ENCODE peak calls at places on chromosome 10, in four cellular contexts. K is HFF-Myc; C is activated CD8-positive, alpha-beta memory T cell treated with anti-CD3 and anti-CD28 coated beads for 24 hours; F is adrenal gland. X is an unnamed sample.

GRCh38 chr10:76119515-76119914 is 688.1 kb downstream of the LRMDA start:
- DNase-seq in K (no peak), C (no peak), F (no peak), X (no peak)

GRCh38 chr10:85862771-85863170 is 503.8 kb downstream of the GRID1 start:
- DNase-seq in K (no peak), C (no peak), F (no peak), X (no peak)

GRCh38 chr10:22333667-22334282 is 11.5 kb upstream of the SPAG6 start:
- DNase-seq in K (no peak), C (no peak), F (no peak), X (no peak)

GRCh38 chr10:3785849-3786290 is 861 bp upstream of the KLF6 start:
- DNase-seq in K (no peak), C (peak; percentile 86), F (peak; percentile 58), X (peak; percentile 64)

GRCh38 chr10:58514102-58514472 is 1.4 kb downstream of the BICC1 start:
- DNase-seq in K (no peak), C (no peak), F (no peak), X (no peak)

GRCh38 chr10:74333174-74333573 is 182.2 kb downstream of the ADK start:
- DNase-seq in K (peak; percentile 65), C (no peak), F (no peak), X (no peak)

GRCh38 chr10:93826355-93826754 is 67.4 kb upstream of the SLC35G1 start:
- DNase-seq in K (no peak), C (no peak), F (no peak), X (no peak)

GRCh38 chr10:70782401-70783055 is 2.6 kb downstream of the TBATA start:
- DNase-seq in K (no peak), C (no peak), F (no peak), X (no peak)

GRCh38 chr10:31602541-31603244 is 283.7 kb downstream of the ZEB1 start:
- DNase-seq in K (no peak), C (no peak), F (peak; percentile 75), X (peak; percentile 30)

GRCh38 chr10:92702301-92702916 is 12.7 kb downstream of the HHEX start:
- DNase-seq in K (no peak), C (no peak), F (no peak), X (no peak)

GRCh38 chr10:103592186-103593021 is 98.9 kb downstream of the NEURL1 start:
- DNase-seq in K (no peak), C (peak; percentile 77), F (no peak), X (peak; percentile 56)

GRCh38 chr10:92695679-92696605 is 6.2 kb downstream of the HHEX start:
- DNase-seq in K (no peak), C (no peak), F (peak; percentile 87), X (peak; percentile 22)

GRCh38 chr10:79070091-79070610 is 1.4 kb downstream of the ZMIZ1 start:
- DNase-seq in K (no peak), C (no peak), F (peak; percentile 53), X (no peak)

GRCh38 chr10:115129752-115130151 is 36.6 kb downstream of the ATRNL1 start:
- DNase-seq in K (peak; percentile 4), C (no peak), F (no peak), X (no peak)

GRCh38 chr10:103894454-103894853 is 23.5 kb downstream of the STN1 start:
- DNase-seq in K (no peak), C (no peak), F (no peak), X (no peak)

GRCh38 chr10:78215645-78216044 is 182.0 kb downstream of the RPS24 start:
- DNase-seq in K (no peak), C (no peak), F (peak; percentile 44), X (no peak)

GRCh38 chr10:58746470-58747185 is 234.0 kb downstream of the BICC1 start:
- DNase-seq in K (no peak), C (no peak), F (no peak), X (no peak)

GRCh38 chr10:88386204-88386877 is 196.8 kb downstream of the RNLS start:
- DNase-seq in K (no peak), C (no peak), F (no peak), X (peak; percentile 58)

GRCh38 chr10:30778769-30779168 is 149.2 kb upstream of the LYZL2 start:
- DNase-seq in K (no peak), C (no peak), F (no peak), X (no peak)

GRCh38 chr10:124090630-124091209 is 2.7 kb downstream of the CHST15 start:
- DNase-seq in K (no peak), C (no peak), F (no peak), X (no peak)

GRCh38 chr10:37379991-37380390 is 254.6 kb downstream of the ANKRD30A start:
- DNase-seq in K (no peak), C (no peak), F (no peak), X (peak; percentile 58)

GRCh38 chr10:124497196-124497990 is 35.8 kb downstream of the LHPP start:
- DNase-seq in K (no peak), C (no peak), F (no peak), X (no peak)

GRCh38 chr10:11663763-11664555 is 52.5 kb upstream of the USP6NL start:
- DNase-seq in K (no peak), C (no peak), F (no peak), X (no peak)

GRCh38 chr10:92239185-92239599 is 51.7 kb downstream of the CPEB3 start:
- DNase-seq in K (no peak), C (no peak), F (no peak), X (no peak)

GRCh38 chr10:80408198-80409085 is at the start of gene PRXL2A:
- DNase-seq in K (no peak), C (peak; percentile 94), F (peak; percentile 82), X (peak; percentile 78)

GRCh38 chr10:91418417-91418816 is 8.3 kb downstream of the HECTD2 start:
- DNase-seq in K (no peak), C (no peak), F (no peak), X (no peak)

GRCh38 chr10:3312403-3312802 is 139.8 kb upstream of the PITRM1 start:
- DNase-seq in K (no peak), C (no peak), F (no peak), X (no peak)

GRCh38 chr10:77328272-77328816 is 309.3 kb downstream of the KCNMA1 start:
- DNase-seq in K (no peak), C (no peak), F (peak; percentile 24), X (no peak)

GRCh38 chr10:118564652-118565051 is 30.8 kb downstream of the PRLHR start:
- DNase-seq in K (no peak), C (no peak), F (no peak), X (peak; percentile 25)